ENCODE peak calls at places on chromosomes 7 and 10, in seven cellular contexts. U, N, Q, T, I, X and F are unnamed samples.

GRCh38 chr10:30034433-30035137 is 24.8 kb downstream of the JCAD start:
- DNase-seq in U (no peak), N (no peak), Q (no peak), T (no peak), I (no peak), X (no peak), F (no peak)

GRCh38 chr10:101273736-101274135 is 44.5 kb upstream of the LBX1 start:
- DNase-seq in U (no peak), N (no peak), Q (no peak), T (no peak), I (no peak), X (no peak), F (no peak)

GRCh38 chr7:105149827-105150226 is 135.8 kb downstream of the KMT2E start:
- DNase-seq in U (no peak), N (no peak), Q (no peak), T (no peak), I (no peak), X (peak), F (no peak)

GRCh38 chr7:102454423-102454822 is 10.2 kb downstream of the ALKBH4 start:
- DNase-seq in U (no peak), N (no peak), Q (no peak), T (no peak), I (peak), X (no peak), F (no peak)

GRCh38 chr7:44145969-44146897 is 5.1 kb upstream of the MYL7 start:
- DNase-seq in U (no peak), N (no peak), Q (peak), T (peak), I (peak), X (peak), F (no peak)

GRCh38 chr10:100025528-100026070 is 15.9 kb upstream of the DNMBP start:
- DNase-seq in U (no peak), N (no peak), Q (no peak), T (no peak), I (no peak), X (no peak), F (no peak)

GRCh38 chr10:19892677-19893076 is 76.4 kb downstream of the PLXDC2 start:
- DNase-seq in U (no peak), N (no peak), Q (no peak), T (no peak), I (no peak), X (no peak), F (no peak)

GRCh38 chr10:78473016-78473415 is 439.4 kb downstream of the RPS24 start:
- DNase-seq in U (no peak), N (no peak), Q (no peak), T (no peak), I (no peak), X (no peak), F (no peak)

GRCh38 chr7:42685911-42686310 is 226.0 kb downstream of the C7orf25 start:
- DNase-seq in U (no peak), N (no peak), Q (no peak), T (no peak), I (no peak), X (no peak), F (no peak)

GRCh38 chr7:47999413-47999812 is 20.0 kb upstream of the HUS1 start:
- DNase-seq in U (no peak), N (no peak), Q (no peak), T (no peak), I (no peak), X (no peak), F (no peak)

GRCh38 chr7:38756521-38756920 is 125.3 kb upstream of the AMPH start:
- DNase-seq in U (no peak), N (no peak), Q (no peak), T (no peak), I (no peak), X (peak), F (no peak)

GRCh38 chr10:71766717-71767419 is 6.5 kb downstream of the VSIR start:
- DNase-seq in U (no peak), N (no peak), Q (peak), T (peak), I (no peak), X (peak), F (no peak)

GRCh38 chr10:113893570-113893969 is 39.1 kb downstream of the NHLRC2 start:
- DNase-seq in U (no peak), N (no peak), Q (no peak), T (no peak), I (no peak), X (no peak), F (no peak)

GRCh38 chr7:48511021-48511579 is 339.8 kb downstream of the ABCA13 start:
- DNase-seq in U (no peak), N (no peak), Q (no peak), T (no peak), I (no peak), X (no peak), F (no peak)

GRCh38 chr10:62130948-62131347 is 137.7 kb downstream of the RTKN2 start:
- DNase-seq in U (no peak), N (no peak), Q (no peak), T (peak), I (no peak), X (peak), F (no peak)

GRCh38 chr10:117684673-117685211 is 142.2 kb downstream of the EMX2 start:
- DNase-seq in U (no peak), N (no peak), Q (no peak), T (no peak), I (no peak), X (no peak), F (no peak)

GRCh38 chr10:13784067-13784466 is 197.3 kb downstream of the PRPF18 start:
- DNase-seq in U (peak), N (no peak), Q (no peak), T (no peak), I (peak), X (peak), F (no peak)

GRCh38 chr10:87842776-87843497 is 20.4 kb downstream of the KLLN start:
- DNase-seq in U (no peak), N (no peak), Q (no peak), T (no peak), I (no peak), X (peak), F (no peak)

GRCh38 chr7:155980841-155981240 is 168.6 kb upstream of the SHH start:
- DNase-seq in U (no peak), N (no peak), Q (peak), T (no peak), I (peak), X (no peak), F (peak)

GRCh38 chr10:3867454-3868273 is 82.7 kb upstream of the KLF6 start:
- DNase-seq in U (no peak), N (no peak), Q (no peak), T (no peak), I (no peak), X (no peak), F (no peak)

GRCh38 chr10:35546824-35547225 is 58.3 kb upstream of the GJD4 start:
- DNase-seq in U (no peak), N (no peak), Q (no peak), T (peak), I (no peak), X (peak), F (no peak)

GRCh38 chr7:92135490-92135889 is 1.2 kb upstream of the CYP51A1 start:
- DNase-seq in U (no peak), N (no peak), Q (no peak), T (no peak), I (no peak), X (peak), F (no peak)

GRCh38 chr7:41873781-41874180 is 170.9 kb upstream of the INHBA start:
- DNase-seq in U (no peak), N (no peak), Q (no peak), T (no peak), I (no peak), X (no peak), F (no peak)

GRCh38 chr7:150439926-150440325 is 10.5 kb upstream of the GIMAP8 start:
- DNase-seq in U (no peak), N (no peak), Q (no peak), T (no peak), I (no peak), X (peak), F (no peak)

GRCh38 chr7:143256325-143256724 is 6.9 kb upstream of the GSTK1 start:
- DNase-seq in U (no peak), N (no peak), Q (no peak), T (no peak), I (no peak), X (no peak), F (no peak)

GRCh38 chr10:50404021-50404823 is 152.9 kb upstream of the ASAH2 start:
- DNase-seq in U (no peak), N (no peak), Q (no peak), T (no peak), I (no peak), X (peak), F (no peak)

GRCh38 chr7:77427996-77428603 is 12.0 kb upstream of the GSAP start:
- DNase-seq in U (no peak), N (no peak), Q (no peak), T (peak), I (no peak), X (peak), F (peak)

GRCh38 chr7:77528368-77528767 is 8.7 kb upstream of the PTPN12 start:
- DNase-seq in U (no peak), N (no peak), Q (no peak), T (no peak), I (no peak), X (no peak), F (no peak)

GRCh38 chr10:101611096-101611495 is 23.0 kb downstream of the DPCD start:
- DNase-seq in U (no peak), N (no peak), Q (no peak), T (no peak), I (no peak), X (no peak), F (no peak)

GRCh38 chr10:17029581-17030271 is 99.9 kb downstream of the CUBN start:
- DNase-seq in U (peak), N (peak), Q (peak), T (no peak), I (no peak), X (peak), F (peak)

GRCh38 chr7:17133977-17134376 is 164.5 kb upstream of the AHR start:
- DNase-seq in U (no peak), N (no peak), Q (no peak), T (no peak), I (no peak), X (no peak), F (no peak)